ENCODE peak calls at places on chromosome 11, in six cellular contexts. One of them, this sample, is unnamed.
A peak's percentile ranks its signal among the peaks of the same experiment; 100 is the strongest.

GRCh38 chr11:106524446-106524845 is 447.0 kb downstream of the AASDHPPT start:
- DNase-seq in keratinocyte: no peak
- DNase-seq in adrenal gland: no peak
- DNase-seq in spleen: no peak
- DNase-seq in Karpas-422: no peak
- DNase-seq in CD8-positive, alpha-beta memory T cell: no peak
- DNase-seq in this sample: no peak

GRCh38 chr11:57920971-57921370 is 102.7 kb upstream of the OR9Q1 start:
- DNase-seq in Karpas-422: no peak
- DNase-seq in spleen: no peak
- DNase-seq in CD8-positive, alpha-beta memory T cell: no peak
- DNase-seq in adrenal gland: no peak
- DNase-seq in keratinocyte: no peak
- DNase-seq in this sample: no peak

GRCh38 chr11:134893810-134894685 is 482.0 kb upstream of the B3GAT1 start:
- DNase-seq in CD8-positive, alpha-beta memory T cell: no peak
- DNase-seq in spleen: no peak
- DNase-seq in adrenal gland: no peak
- DNase-seq in Karpas-422: no peak
- DNase-seq in keratinocyte: no peak
- DNase-seq in this sample: no peak

GRCh38 chr11:86592047-86592564 is 80.3 kb downstream of the ME3 start:
- DNase-seq in spleen: no peak
- DNase-seq in CD8-positive, alpha-beta memory T cell: no peak
- DNase-seq in keratinocyte: no peak
- DNase-seq in adrenal gland: no peak
- DNase-seq in Karpas-422: no peak
- DNase-seq in this sample: no peak

GRCh38 chr11:111220716-111221115 is 24.8 kb upstream of the POU2AF2 start:
- DNase-seq in adrenal gland: no peak
- DNase-seq in CD8-positive, alpha-beta memory T cell: no peak
- DNase-seq in keratinocyte: no peak
- DNase-seq in Karpas-422: no peak
- DNase-seq in spleen: no peak
- DNase-seq in this sample: no peak

GRCh38 chr11:64306876-64307622 is 1.7 kb downstream of the ESRRA start:
- DNase-seq in adrenal gland: peak; percentile 70
- DNase-seq in CD8-positive, alpha-beta memory T cell: no peak
- DNase-seq in Karpas-422: no peak
- DNase-seq in spleen: peak; percentile 87
- DNase-seq in keratinocyte: no peak
- DNase-seq in this sample: peak; percentile 73

GRCh38 chr11:123943738-123944137 is at the start of gene OR6T1:
- DNase-seq in Karpas-422: no peak
- DNase-seq in CD8-positive, alpha-beta memory T cell: no peak
- DNase-seq in adrenal gland: no peak
- DNase-seq in keratinocyte: no peak
- DNase-seq in spleen: no peak
- DNase-seq in this sample: no peak

GRCh38 chr11:34084637-34085036 is 20.8 kb upstream of the NAT10 start:
- DNase-seq in CD8-positive, alpha-beta memory T cell: no peak
- DNase-seq in Karpas-422: no peak
- DNase-seq in spleen: no peak
- DNase-seq in keratinocyte: no peak
- DNase-seq in adrenal gland: no peak
- DNase-seq in this sample: no peak

GRCh38 chr11:109034341-109034696 is 369.4 kb downstream of the DDX10 start:
- DNase-seq in keratinocyte: no peak
- DNase-seq in Karpas-422: no peak
- DNase-seq in CD8-positive, alpha-beta memory T cell: no peak
- DNase-seq in spleen: no peak
- DNase-seq in adrenal gland: no peak
- DNase-seq in this sample: no peak

GRCh38 chr11:68014157-68014965 is 4.2 kb downstream of the ALDH3B1 start:
- DNase-seq in CD8-positive, alpha-beta memory T cell: no peak
- DNase-seq in keratinocyte: no peak
- DNase-seq in adrenal gland: peak; percentile 92
- DNase-seq in Karpas-422: peak; percentile 47
- DNase-seq in spleen: no peak
- DNase-seq in this sample: no peak

GRCh38 chr11:110349109-110349996 is 52.9 kb upstream of the RDX start:
- DNase-seq in keratinocyte: no peak
- DNase-seq in Karpas-422: no peak
- DNase-seq in adrenal gland: peak; percentile 48
- DNase-seq in spleen: no peak
- DNase-seq in CD8-positive, alpha-beta memory T cell: no peak
- DNase-seq in this sample: peak; percentile 19

GRCh38 chr11:9858822-9859221 is 194.9 kb downstream of the SWAP70 start:
- DNase-seq in adrenal gland: peak; percentile 14
- DNase-seq in spleen: no peak
- DNase-seq in CD8-positive, alpha-beta memory T cell: no peak
- DNase-seq in Karpas-422: no peak
- DNase-seq in keratinocyte: no peak
- DNase-seq in this sample: peak; percentile 8

GRCh38 chr11:70556884-70557741 is 158.8 kb downstream of the CTTN start:
- DNase-seq in adrenal gland: no peak
- DNase-seq in keratinocyte: no peak
- DNase-seq in CD8-positive, alpha-beta memory T cell: no peak
- DNase-seq in spleen: no peak
- DNase-seq in Karpas-422: no peak
- DNase-seq in this sample: no peak

GRCh38 chr11:61739966-61740365 is 12.5 kb upstream of the MYRF start:
- DNase-seq in Karpas-422: no peak
- DNase-seq in adrenal gland: no peak
- DNase-seq in spleen: no peak
- DNase-seq in CD8-positive, alpha-beta memory T cell: no peak
- DNase-seq in keratinocyte: no peak
- DNase-seq in this sample: no peak

GRCh38 chr11:43770173-43770572 is 89.6 kb downstream of the HSD17B12 start:
- DNase-seq in keratinocyte: no peak
- DNase-seq in Karpas-422: no peak
- DNase-seq in adrenal gland: no peak
- DNase-seq in CD8-positive, alpha-beta memory T cell: no peak
- DNase-seq in spleen: no peak
- DNase-seq in this sample: no peak

GRCh38 chr11:79439893-79440450 is 858 bp downstream of the TENM4 start:
- DNase-seq in keratinocyte: no peak
- DNase-seq in adrenal gland: peak; percentile 38
- DNase-seq in spleen: peak; percentile 78
- DNase-seq in Karpas-422: no peak
- DNase-seq in CD8-positive, alpha-beta memory T cell: no peak
- DNase-seq in this sample: peak; percentile 82

GRCh38 chr11:62689421-62690183 is at the start of gene LRRN4CL:
- DNase-seq in keratinocyte: no peak
- DNase-seq in Karpas-422: no peak
- DNase-seq in adrenal gland: peak; percentile 91
- DNase-seq in spleen: no peak
- DNase-seq in CD8-positive, alpha-beta memory T cell: no peak
- DNase-seq in this sample: peak; percentile 54

GRCh38 chr11:17531071-17531817 is 13.0 kb downstream of the USH1C start:
- DNase-seq in CD8-positive, alpha-beta memory T cell: no peak
- DNase-seq in adrenal gland: no peak
- DNase-seq in Karpas-422: no peak
- DNase-seq in spleen: no peak
- DNase-seq in keratinocyte: no peak
- DNase-seq in this sample: no peak

GRCh38 chr11:75263944-75264349 is 23.4 kb downstream of the TPBGL start:
- DNase-seq in keratinocyte: no peak
- DNase-seq in spleen: peak; percentile 85
- DNase-seq in adrenal gland: no peak
- DNase-seq in CD8-positive, alpha-beta memory T cell: no peak
- DNase-seq in Karpas-422: no peak
- DNase-seq in this sample: no peak

GRCh38 chr11:109132539-109132938 is 289.5 kb upstream of the C11orf87 start:
- DNase-seq in CD8-positive, alpha-beta memory T cell: no peak
- DNase-seq in keratinocyte: no peak
- DNase-seq in adrenal gland: no peak
- DNase-seq in Karpas-422: no peak
- DNase-seq in spleen: no peak
- DNase-seq in this sample: no peak

GRCh38 chr11:10107522-10107921 is 186.5 kb downstream of the SBF2 start:
- DNase-seq in CD8-positive, alpha-beta memory T cell: no peak
- DNase-seq in Karpas-422: no peak
- DNase-seq in spleen: no peak
- DNase-seq in adrenal gland: no peak
- DNase-seq in keratinocyte: no peak
- DNase-seq in this sample: no peak

GRCh38 chr11:128867277-128867676 is at the start of gene KCNJ1:
- DNase-seq in keratinocyte: no peak
- DNase-seq in Karpas-422: no peak
- DNase-seq in spleen: peak; percentile 36
- DNase-seq in CD8-positive, alpha-beta memory T cell: no peak
- DNase-seq in adrenal gland: no peak
- DNase-seq in this sample: no peak

GRCh38 chr11:62974848-62975522 is 9.8 kb downstream of the SLC22A6 start:
- DNase-seq in keratinocyte: no peak
- DNase-seq in adrenal gland: peak; percentile 18
- DNase-seq in spleen: no peak
- DNase-seq in CD8-positive, alpha-beta memory T cell: no peak
- DNase-seq in Karpas-422: peak; percentile 71
- DNase-seq in this sample: peak; percentile 83

GRCh38 chr11:64210301-64211020 is 3.9 kb downstream of the FERMT3 start:
- DNase-seq in adrenal gland: no peak
- DNase-seq in keratinocyte: no peak
- DNase-seq in Karpas-422: no peak
- DNase-seq in CD8-positive, alpha-beta memory T cell: no peak
- DNase-seq in spleen: no peak
- DNase-seq in this sample: peak; percentile 51

GRCh38 chr11:128628686-128629085 is 41.3 kb upstream of the ETS1 start:
- DNase-seq in adrenal gland: no peak
- DNase-seq in Karpas-422: peak; percentile 53
- DNase-seq in spleen: no peak
- DNase-seq in CD8-positive, alpha-beta memory T cell: no peak
- DNase-seq in keratinocyte: no peak
- DNase-seq in this sample: no peak

GRCh38 chr11:119434531-119435330 is 11.8 kb upstream of the THY1 start:
- DNase-seq in adrenal gland: no peak
- DNase-seq in Karpas-422: peak; percentile 79
- DNase-seq in keratinocyte: no peak
- DNase-seq in CD8-positive, alpha-beta memory T cell: no peak
- DNase-seq in spleen: no peak
- DNase-seq in this sample: no peak

GRCh38 chr11:119427279-119427678 is 4.3 kb upstream of the THY1 start:
- DNase-seq in Karpas-422: no peak
- DNase-seq in spleen: no peak
- DNase-seq in adrenal gland: no peak
- DNase-seq in keratinocyte: no peak
- DNase-seq in CD8-positive, alpha-beta memory T cell: no peak
- DNase-seq in this sample: no peak

GRCh38 chr11:119433369-119433749 is 10.4 kb upstream of the THY1 start:
- DNase-seq in adrenal gland: no peak
- DNase-seq in keratinocyte: peak; percentile 35
- DNase-seq in Karpas-422: peak; percentile 44
- DNase-seq in CD8-positive, alpha-beta memory T cell: no peak
- DNase-seq in spleen: no peak
- DNase-seq in this sample: no peak

GRCh38 chr11:119432484-119433368 is 9.8 kb upstream of the THY1 start:
- DNase-seq in adrenal gland: peak; percentile 33
- DNase-seq in CD8-positive, alpha-beta memory T cell: no peak
- DNase-seq in keratinocyte: no peak
- DNase-seq in Karpas-422: peak; percentile 49
- DNase-seq in spleen: no peak
- DNase-seq in this sample: peak; percentile 59

DNA sequence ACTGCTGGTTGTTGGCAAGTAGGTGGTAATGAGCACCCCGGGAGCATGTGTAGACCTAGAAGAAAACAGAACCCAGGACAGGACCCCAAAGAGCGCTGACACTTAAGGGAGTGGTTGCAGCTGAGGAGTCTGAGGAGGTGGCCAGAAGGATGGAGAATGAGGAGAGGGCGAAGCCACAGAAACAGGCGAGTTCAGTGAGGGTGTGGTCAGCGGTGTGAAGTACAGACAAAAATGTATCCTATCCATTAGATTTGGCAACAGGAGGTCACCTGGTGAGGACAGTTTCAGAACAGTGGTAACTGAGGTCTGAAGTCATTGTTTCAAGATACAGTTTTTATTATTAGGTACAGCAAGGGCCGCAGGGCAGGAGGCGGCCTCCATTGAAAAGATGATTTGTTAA is 8.6 kb upstream of the THY1 start:
- DNase-seq in spleen: no peak
- DNase-seq in CD8-positive, alpha-beta memory T cell: no peak
- DNase-seq in keratinocyte: no peak
- DNase-seq in adrenal gland: no peak
- DNase-seq in Karpas-422: no peak
- DNase-seq in this sample: no peak
- H3K4me3 ChIP-seq in spleen: no peak overlapping the region
- H3K4me3 ChIP-seq in CD8-positive, alpha-beta memory T cell: no peak overlapping the region
- H3K4me3 ChIP-seq in keratinocyte: no peak overlapping the region
- H3K4me3 ChIP-seq in adrenal gland: no peak overlapping the region
- H3K4me3 ChIP-seq in Karpas-422: no peak overlapping the region
- H3K4me3 ChIP-seq in this sample: no peak overlapping the region

GRCh38 chr11:14637868-14638409 is 5.7 kb upstream of the PDE3B start:
- DNase-seq in Karpas-422: no peak
- DNase-seq in CD8-positive, alpha-beta memory T cell: no peak
- DNase-seq in keratinocyte: no peak
- DNase-seq in spleen: no peak
- DNase-seq in adrenal gland: no peak
- DNase-seq in this sample: no peak
- H3K27me3 ChIP-seq in Karpas-422: no peaks in the 10 kb centered on the region
- H3K27me3 ChIP-seq in CD8-positive, alpha-beta memory T cell: no peaks in the 10 kb centered on the region
- H3K27me3 ChIP-seq in keratinocyte: peaks cover 8% of the 10 kb centered on the region
- H3K27me3 ChIP-seq in spleen: no peaks in the 10 kb centered on the region
- H3K27me3 ChIP-seq in adrenal gland: no peaks in the 10 kb centered on the region
- H3K27me3 ChIP-seq in this sample: peaks cover 3% of the 10 kb centered on the region

GRCh38 chr11:93732237-93732892 is 8.9 kb downstream of the TAF1D start:
- DNase-seq in Karpas-422: peak; percentile 51
- DNase-seq in adrenal gland: no peak
- DNase-seq in spleen: no peak
- DNase-seq in CD8-positive, alpha-beta memory T cell: no peak
- DNase-seq in keratinocyte: no peak
- DNase-seq in this sample: no peak

GRCh38 chr11:93728792-93729128 is 12.5 kb downstream of the TAF1D start:
- DNase-seq in adrenal gland: no peak
- DNase-seq in Karpas-422: peak; percentile 78
- DNase-seq in spleen: no peak
- DNase-seq in keratinocyte: no peak
- DNase-seq in CD8-positive, alpha-beta memory T cell: no peak
- DNase-seq in this sample: no peak

GRCh38 chr11:93727985-93728791 is 13.1 kb downstream of the TAF1D start:
- DNase-seq in spleen: no peak
- DNase-seq in CD8-positive, alpha-beta memory T cell: no peak
- DNase-seq in Karpas-422: peak; percentile 78
- DNase-seq in keratinocyte: no peak
- DNase-seq in adrenal gland: no peak
- DNase-seq in this sample: no peak

GRCh38 chr11:93730108-93731107 is 10.9 kb downstream of the TAF1D start:
- DNase-seq in adrenal gland: no peak
- DNase-seq in keratinocyte: no peak
- DNase-seq in CD8-positive, alpha-beta memory T cell: no peak
- DNase-seq in spleen: no peak
- DNase-seq in Karpas-422: peak; percentile 56
- DNase-seq in this sample: no peak

GRCh38 chr11:93729129-93729616 is 12.1 kb downstream of the TAF1D start:
- DNase-seq in spleen: no peak
- DNase-seq in adrenal gland: no peak
- DNase-seq in CD8-positive, alpha-beta memory T cell: no peak
- DNase-seq in Karpas-422: peak; percentile 71
- DNase-seq in keratinocyte: no peak
- DNase-seq in this sample: no peak
- H3K36me3 ChIP-seq in spleen: peaks cover 60% of the 10 kb centered on the region
- H3K36me3 ChIP-seq in adrenal gland: no peaks in the 10 kb centered on the region
- H3K36me3 ChIP-seq in CD8-positive, alpha-beta memory T cell: peaks cover 41% of the 10 kb centered on the region
- H3K36me3 ChIP-seq in Karpas-422: peaks cover 93% of the 10 kb centered on the region
- H3K36me3 ChIP-seq in keratinocyte: peaks cover 38% of the 10 kb centered on the region
- H3K36me3 ChIP-seq in this sample: peaks cover 28% of the 10 kb centered on the region

GRCh38 chr11:102144357-102145342 is 34.4 kb downstream of the YAP1 start:
- DNase-seq in keratinocyte: no peak
- DNase-seq in adrenal gland: peak; percentile 28
- DNase-seq in Karpas-422: no peak
- DNase-seq in spleen: no peak
- DNase-seq in CD8-positive, alpha-beta memory T cell: no peak
- DNase-seq in this sample: no peak
- H3K4me3 ChIP-seq in keratinocyte: no peak overlapping the region
- H3K4me3 ChIP-seq in adrenal gland: no peak overlapping the region
- H3K4me3 ChIP-seq in Karpas-422: no peak overlapping the region
- H3K4me3 ChIP-seq in spleen: no peak overlapping the region
- H3K4me3 ChIP-seq in CD8-positive, alpha-beta memory T cell: no peak overlapping the region
- H3K4me3 ChIP-seq in this sample: no peak overlapping the region